ENCODE peak calls at places on chromosomes 6 and 20, in eight cellular contexts. Y is ovary; W is transverse colon; R is right cardiac atrium; H is RWPE2; T is heart left ventricle; V is CD8-positive, alpha-beta T cell; X is suprapubic skin. U is an unnamed sample.

GRCh38 chr6:25872804-25873203 is 1.2 kb downstream of the SLC17A3 start:
- DNase-seq in Y (no peak), W (no peak), R (no peak), H (no peak), T (no peak), V (no peak), X (no peak), U (no peak)

GRCh38 chr20:46566125-46566524 is 15.7 kb upstream of the OCSTAMP start:
- DNase-seq in Y (no peak), W (no peak), R (no peak), H (peak; percentile 72), T (no peak), V (no peak), X (no peak), U (no peak)

GRCh38 chr6:158038291-158039177 is 56.9 kb downstream of the SYNJ2 start:
- DNase-seq in Y (no peak), W (peak; percentile 5), R (peak; percentile 41), H (no peak), T (no peak), V (no peak), X (peak; percentile 56), U (peak; percentile 10)

GRCh38 chr6:154457046-154457713 is 53.3 kb downstream of the CNKSR3 start:
- DNase-seq in Y (no peak), W (no peak), R (no peak), H (no peak), T (no peak), V (no peak), X (no peak), U (no peak)

GRCh38 chr6:165684333-165684732 is 21.3 kb upstream of the PDE10A start:
- DNase-seq in Y (no peak), W (no peak), R (no peak), H (no peak), T (no peak), V (no peak), X (no peak), U (no peak)

GRCh38 chr6:10626154-10626741 is 68.2 kb downstream of the C6orf52 start:
- DNase-seq in Y (no peak), W (no peak), R (no peak), H (no peak), T (no peak), V (no peak), X (no peak), U (no peak)

GRCh38 chr20:48995599-48995998 is 50.5 kb upstream of the CSE1L start:
- DNase-seq in Y (no peak), W (no peak), R (no peak), H (no peak), T (no peak), V (no peak), X (no peak), U (no peak)

GRCh38 chr6:1841131-1841530 is 231.4 kb downstream of the FOXC1 start:
- DNase-seq in Y (no peak), W (no peak), R (no peak), H (no peak), T (no peak), V (no peak), X (no peak), U (no peak)

GRCh38 chr6:34154668-34155447 is 9.0 kb upstream of the GRM4 start:
- DNase-seq in Y (peak; percentile 75), W (peak; percentile 53), R (peak; percentile 81), H (peak; percentile 51), T (peak; percentile 47), V (peak; percentile 55), X (peak; percentile 60), U (peak; percentile 26)

GRCh38 chr20:35269055-35269781 is 8.7 kb downstream of the MMP24OS start:
- DNase-seq in Y (peak; percentile 58), W (peak; percentile 65), R (peak; percentile 79), H (peak; percentile 88), T (peak; percentile 66), V (peak; percentile 16), X (no peak), U (peak; percentile 59)

GRCh38 chr20:38229376-38230252 is 30.9 kb downstream of the KIAA1755 start:
- DNase-seq in Y (no peak), W (no peak), R (peak; percentile 43), H (peak; percentile 75), T (no peak), V (no peak), X (no peak), U (no peak)

GRCh38 chr6:93073811-93074210 is 345.5 kb downstream of the EPHA7 start:
- DNase-seq in Y (no peak), W (no peak), R (no peak), H (no peak), T (no peak), V (no peak), X (no peak), U (no peak)

GRCh38 chr6:149246691-149247384 is 70.7 kb upstream of the TAB2 start:
- DNase-seq in Y (no peak), W (peak; percentile 49), R (peak; percentile 59), H (no peak), T (peak; percentile 41), V (no peak), X (no peak), U (no peak)

GRCh38 chr6:159992366-159992765 is 23.5 kb downstream of the IGF2R start:
- DNase-seq in Y (no peak), W (no peak), R (no peak), H (no peak), T (no peak), V (no peak), X (no peak), U (no peak)

GRCh38 chr20:53815509-53815908 is 221.9 kb upstream of the ZNF217 start:
- DNase-seq in Y (no peak), W (no peak), R (no peak), H (no peak), T (no peak), V (no peak), X (no peak), U (no peak)

GRCh38 chr6:116246089-116246488 is 7.8 kb downstream of the TSPYL4 start:
- DNase-seq in Y (no peak), W (no peak), R (no peak), H (no peak), T (peak; percentile 26), V (no peak), X (no peak), U (no peak)

GRCh38 chr20:59835448-59836395 is 97.7 kb downstream of the SYCP2 start:
- DNase-seq in Y (peak; percentile 72), W (peak; percentile 65), R (peak; percentile 85), H (peak; percentile 95), T (peak; percentile 63), V (no peak), X (no peak), U (peak; percentile 46)

GRCh38 chr6:75217203-75217602 is 11.3 kb upstream of the COL12A1 start:
- DNase-seq in Y (no peak), W (no peak), R (no peak), H (no peak), T (no peak), V (no peak), X (no peak), U (no peak)

GRCh38 chr6:38867726-38868125 is 152.6 kb downstream of the DNAH8 start:
- DNase-seq in Y (no peak), W (no peak), R (no peak), H (no peak), T (no peak), V (no peak), X (no peak), U (no peak)

GRCh38 chr6:27553123-27553904 is 80.4 kb upstream of the ZNF184 start:
- DNase-seq in Y (no peak), W (no peak), R (no peak), H (no peak), T (no peak), V (no peak), X (no peak), U (no peak)

GRCh38 chr6:42046491-42047219 is 3.7 kb upstream of the TAF8 start:
- DNase-seq in Y (no peak), W (no peak), R (no peak), H (no peak), T (no peak), V (no peak), X (no peak), U (no peak)

GRCh38 chr20:17653835-17654648 is 28.0 kb downstream of the RRBP1 start:
- DNase-seq in Y (no peak), W (no peak), R (peak; percentile 7), H (peak; percentile 54), T (no peak), V (no peak), X (peak; percentile 53), U (no peak)

GRCh38 chr6:53361549-53362031 is 12.8 kb upstream of the ELOVL5 start:
- DNase-seq in Y (no peak), W (no peak), R (no peak), H (no peak), T (peak; percentile 35), V (peak; percentile 53), X (no peak), U (no peak)

DNA sequence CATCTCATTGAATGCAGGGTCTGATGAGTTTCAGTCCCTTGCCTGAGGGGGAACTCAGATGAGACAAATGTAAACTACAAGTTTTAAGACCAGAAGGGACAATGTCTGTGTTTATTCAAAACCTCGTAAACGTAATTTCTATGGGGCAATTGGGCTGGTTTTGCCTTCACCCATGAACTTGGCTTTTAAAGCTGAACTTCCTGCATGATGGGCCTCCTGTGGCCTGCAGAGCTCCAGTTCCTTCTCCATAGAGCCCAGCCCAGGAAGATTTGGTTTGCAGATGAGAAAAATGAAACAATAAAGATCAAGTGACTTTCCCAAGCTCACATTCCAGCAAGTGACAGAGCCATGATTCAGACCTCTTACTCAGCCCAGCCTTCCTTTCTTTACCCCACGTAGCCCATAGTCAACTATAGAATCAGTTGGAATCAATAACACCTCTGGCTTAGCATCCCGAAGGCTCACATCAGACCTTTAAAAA is 612.3 kb downstream of the UTRN start:
- DNase-seq in Y (no peak), W (no peak), R (no peak), H (no peak), T (no peak), V (no peak), X (no peak), U (no peak)
- H3K27ac ChIP-seq in Y (no peak overlapping the region), W (no peak overlapping the region), R (no peak overlapping the region), H (peak overlapping the region; percentile 84), T (no peak overlapping the region), V (no peak overlapping the region), X (no peak overlapping the region), U (no peak overlapping the region)

DNA sequence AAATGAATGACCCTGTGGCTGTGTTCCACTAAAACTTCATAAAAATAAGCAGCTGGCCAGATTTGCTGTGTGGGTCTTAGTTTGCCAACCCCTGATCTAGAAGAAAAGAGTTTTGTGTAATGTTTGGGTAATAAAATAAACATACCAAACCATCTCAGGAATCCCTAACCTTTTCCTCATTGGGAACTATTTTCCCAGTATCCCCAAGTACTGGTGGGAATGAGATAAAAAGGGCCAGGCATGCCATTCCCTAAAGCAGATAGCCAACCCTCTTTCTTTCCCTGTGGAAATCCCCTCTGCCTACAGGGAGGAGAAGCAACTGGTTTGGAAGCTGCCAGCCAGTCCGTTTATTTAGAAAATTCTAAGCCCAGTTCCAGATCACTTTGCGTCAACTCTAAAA is 169.1 kb upstream of the AKAP12 start:
- DNase-seq in Y (peak; percentile 8), W (no peak), R (no peak), H (no peak), T (no peak), V (no peak), X (no peak), U (no peak)
- H3K27ac ChIP-seq in Y (peak overlapping the region; percentile 17), W (peak overlapping the region; percentile 71), R (peak overlapping the region; percentile 80), H (no peak overlapping the region), T (no peak overlapping the region), V (no peak overlapping the region), X (peak overlapping the region; percentile 46), U (peak overlapping the region; percentile 65)

GRCh38 chr6:43945778-43946100 is 175.7 kb downstream of the VEGFA start:
- DNase-seq in Y (no peak), W (no peak), R (no peak), H (no peak), T (no peak), V (no peak), X (no peak), U (no peak)
- H3K27ac ChIP-seq in Y (no peak overlapping the region), W (no peak overlapping the region), R (no peak overlapping the region), H (no peak overlapping the region), T (no peak overlapping the region), V (no peak overlapping the region), X (no peak overlapping the region), U (no peak overlapping the region)

GRCh38 chr6:111564482-111564945 is 41.2 kb downstream of the TRAF3IP2 start:
- DNase-seq in Y (no peak), W (no peak), R (peak; percentile 81), H (no peak), T (peak; percentile 75), V (no peak), X (no peak), U (peak; percentile 57)
- H3K27ac ChIP-seq in Y (no peak overlapping the region), W (peak overlapping the region; percentile 58), R (peak overlapping the region; percentile 54), H (peak overlapping the region; percentile 36), T (peak overlapping the region; percentile 15), V (no peak overlapping the region), X (peak overlapping the region; percentile 75), U (peak overlapping the region; percentile 62)

U was measured in left ventricle myocardium inferior.